ENCODE peak calls at places on chromosomes 5 and 9, in five cellular contexts. One of them, this sample, is unnamed.

GRCh38 chr5:81604193-81604592 is 146.7 kb downstream of the SSBP2 start:
- DNase-seq in GM12878: no peak
- DNase-seq in HepG2: no peak
- DNase-seq in K562: no peak
- DNase-seq in H1: no peak
- DNase-seq in this sample: no peak

GRCh38 chr5:71924980-71925379 is 182.3 kb upstream of the MAP1B start:
- DNase-seq in GM12878: no peak
- DNase-seq in HepG2: no peak
- DNase-seq in K562: no peak
- DNase-seq in H1: no peak
- DNase-seq in this sample: no peak

GRCh38 chr5:122882836-122883235 is 37.4 kb downstream of the SNX24 start:
- DNase-seq in GM12878: no peak
- DNase-seq in HepG2: no peak
- DNase-seq in K562: no peak
- DNase-seq in H1: no peak
- DNase-seq in this sample: no peak

GRCh38 chr5:114296191-114296590 is 65.7 kb upstream of the KCNN2 start:
- DNase-seq in GM12878: no peak
- DNase-seq in HepG2: no peak
- DNase-seq in K562: no peak
- DNase-seq in H1: no peak
- DNase-seq in this sample: no peak

GRCh38 chr9:15400281-15400941 is 22.3 kb upstream of the SNAPC3 start:
- DNase-seq in GM12878: no peak
- DNase-seq in HepG2: no peak
- DNase-seq in K562: no peak
- DNase-seq in H1: no peak
- DNase-seq in this sample: no peak

GRCh38 chr5:131068893-131069643 is 96.0 kb downstream of the HINT1 start:
- DNase-seq in GM12878: peak; percentile 39
- DNase-seq in HepG2: no peak
- DNase-seq in K562: no peak
- DNase-seq in H1: no peak
- DNase-seq in this sample: no peak

GRCh38 chr5:174371600-174372094 is 326.1 kb downstream of the NSG2 start:
- DNase-seq in GM12878: no peak
- DNase-seq in HepG2: no peak
- DNase-seq in K562: no peak
- DNase-seq in H1: no peak
- DNase-seq in this sample: no peak

GRCh38 chr9:136059851-136060670 is 35.0 kb downstream of the NACC2 start:
- DNase-seq in GM12878: no peak
- DNase-seq in HepG2: no peak
- DNase-seq in K562: no peak
- DNase-seq in H1: no peak
- DNase-seq in this sample: peak; percentile 11

GRCh38 chr9:135925496-135926133 is 18.3 kb upstream of the CAMSAP1 start:
- DNase-seq in GM12878: no peak
- DNase-seq in HepG2: no peak
- DNase-seq in K562: no peak
- DNase-seq in H1: no peak
- DNase-seq in this sample: no peak

GRCh38 chr9:126550891-126551351 is 62.8 kb upstream of the LMX1B start:
- DNase-seq in GM12878: no peak
- DNase-seq in HepG2: no peak
- DNase-seq in K562: no peak
- DNase-seq in H1: no peak
- DNase-seq in this sample: no peak

GRCh38 chr9:89562186-89562814 is 42.5 kb upstream of the GADD45G start:
- DNase-seq in GM12878: no peak
- DNase-seq in HepG2: no peak
- DNase-seq in K562: no peak
- DNase-seq in H1: no peak
- DNase-seq in this sample: no peak

GRCh38 chr5:169991115-169991514 is 10.8 kb upstream of the INSYN2B start:
- DNase-seq in GM12878: no peak
- DNase-seq in HepG2: no peak
- DNase-seq in K562: no peak
- DNase-seq in H1: no peak
- DNase-seq in this sample: no peak

GRCh38 chr5:10827571-10827970 is 66.5 kb upstream of the DAP start:
- DNase-seq in GM12878: no peak
- DNase-seq in HepG2: no peak
- DNase-seq in K562: no peak
- DNase-seq in H1: no peak
- DNase-seq in this sample: no peak

GRCh38 chr5:51651889-51652288 is 268.6 kb downstream of the ISL1 start:
- DNase-seq in GM12878: no peak
- DNase-seq in HepG2: no peak
- DNase-seq in K562: no peak
- DNase-seq in H1: no peak
- DNase-seq in this sample: no peak

GRCh38 chr5:116032094-116032517 is at the start of gene ARL14EPL:
- DNase-seq in GM12878: no peak
- DNase-seq in HepG2: peak; percentile 47
- DNase-seq in K562: peak; percentile 42
- DNase-seq in H1: peak; percentile 15
- DNase-seq in this sample: peak; percentile 17

GRCh38 chr5:178182158-178182876 is 4.9 kb downstream of the GMCL2 start:
- DNase-seq in GM12878: no peak
- DNase-seq in HepG2: no peak
- DNase-seq in K562: peak; percentile 64
- DNase-seq in H1: no peak
- DNase-seq in this sample: no peak

GRCh38 chr5:35135239-35135700 is 87.5 kb upstream of the AGXT2 start:
- DNase-seq in GM12878: no peak
- DNase-seq in HepG2: peak; percentile 41
- DNase-seq in K562: no peak
- DNase-seq in H1: no peak
- DNase-seq in this sample: no peak

GRCh38 chr5:59698774-59699173 is 194.8 kb downstream of the PDE4D start:
- DNase-seq in GM12878: no peak
- DNase-seq in HepG2: no peak
- DNase-seq in K562: no peak
- DNase-seq in H1: no peak
- DNase-seq in this sample: no peak

GRCh38 chr9:115923410-115923809 is 230.2 kb upstream of the PAPPA start:
- DNase-seq in GM12878: no peak
- DNase-seq in HepG2: no peak
- DNase-seq in K562: no peak
- DNase-seq in H1: no peak
- DNase-seq in this sample: no peak

GRCh38 chr5:127097288-127097687 is 24.0 kb upstream of the C5orf63 start:
- DNase-seq in GM12878: no peak
- DNase-seq in HepG2: peak; percentile 86
- DNase-seq in K562: no peak
- DNase-seq in H1: no peak
- DNase-seq in this sample: no peak

GRCh38 chr9:96621619-96622018 is 2.0 kb upstream of the CDC14B start:
- DNase-seq in GM12878: no peak
- DNase-seq in HepG2: peak; percentile 36
- DNase-seq in K562: peak; percentile 22
- DNase-seq in H1: no peak
- DNase-seq in this sample: no peak

GRCh38 chr5:39696672-39697398 is 272.1 kb upstream of the DAB2 start:
- DNase-seq in GM12878: no peak
- DNase-seq in HepG2: no peak
- DNase-seq in K562: no peak
- DNase-seq in H1: no peak
- DNase-seq in this sample: no peak

GRCh38 chr5:102855684-102856373 is 100.7 kb downstream of the PAM start:
- DNase-seq in GM12878: no peak
- DNase-seq in HepG2: no peak
- DNase-seq in K562: no peak
- DNase-seq in H1: no peak
- DNase-seq in this sample: no peak

GRCh38 chr5:163506726-163507125 is 1.3 kb downstream of the MAT2B start:
- DNase-seq in GM12878: no peak
- DNase-seq in HepG2: no peak
- DNase-seq in K562: no peak
- DNase-seq in H1: no peak
- DNase-seq in this sample: no peak

GRCh38 chr9:105311317-105311716 is 66.9 kb downstream of the SLC44A1 start:
- DNase-seq in GM12878: no peak
- DNase-seq in HepG2: no peak
- DNase-seq in K562: no peak
- DNase-seq in H1: no peak
- DNase-seq in this sample: no peak

GRCh38 chr9:105316703-105317102 is 72.3 kb downstream of the SLC44A1 start:
- DNase-seq in GM12878: no peak
- DNase-seq in HepG2: no peak
- DNase-seq in K562: no peak
- DNase-seq in H1: no peak
- DNase-seq in this sample: no peak

GRCh38 chr9:105309531-105309931 is 65.1 kb downstream of the SLC44A1 start:
- DNase-seq in GM12878: no peak
- DNase-seq in HepG2: no peak
- DNase-seq in K562: no peak
- DNase-seq in H1: no peak
- DNase-seq in this sample: no peak

GRCh38 chr9:105308448-105309412 is 64.3 kb downstream of the SLC44A1 start:
- DNase-seq in GM12878: no peak
- DNase-seq in HepG2: no peak
- DNase-seq in K562: no peak
- DNase-seq in H1: no peak
- DNase-seq in this sample: no peak

DNA sequence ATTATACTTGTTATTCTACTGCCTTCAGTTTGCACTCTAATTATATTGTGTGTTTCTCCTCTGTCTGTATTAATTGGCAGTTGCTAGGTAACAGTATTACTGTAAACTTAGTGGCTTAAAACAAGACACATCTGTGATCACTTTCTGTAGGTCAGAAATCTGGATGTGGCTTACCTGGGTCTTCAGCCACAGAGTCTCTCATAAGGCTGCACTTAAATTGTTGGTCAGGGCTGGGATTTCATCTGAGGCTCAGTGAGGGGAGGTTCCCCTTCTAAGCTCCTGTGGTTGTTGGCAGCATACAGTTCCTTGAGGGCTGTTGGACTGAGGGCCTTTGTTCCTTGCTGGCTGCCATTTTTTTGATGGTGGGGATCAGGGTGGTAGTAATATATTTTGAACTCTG is 68.8 kb downstream of the SLC44A1 start:
- DNase-seq in GM12878: no peak
- DNase-seq in HepG2: no peak
- DNase-seq in K562: no peak
- DNase-seq in H1: no peak
- DNase-seq in this sample: no peak
- TF ChIP-seq ATF2 in GM12878: no peak
- TF ChIP-seq ATF2 in HepG2: no peak
- TF ChIP-seq ATF2 in K562: no peak
- TF ChIP-seq ATF2 in H1: no peak
- TF ChIP-seq ATF2 in this sample: no peak

GRCh38 chr5:137254695-137255094 is 244.4 kb downstream of the SPOCK1 start:
- DNase-seq in GM12878: no peak
- DNase-seq in HepG2: no peak
- DNase-seq in K562: no peak
- DNase-seq in H1: no peak
- DNase-seq in this sample: no peak

GRCh38 chr5:137252513-137252912 is 246.6 kb downstream of the SPOCK1 start:
- DNase-seq in GM12878: no peak
- DNase-seq in HepG2: no peak
- DNase-seq in K562: no peak
- DNase-seq in H1: no peak
- DNase-seq in this sample: no peak

GRCh38 chr5:137250421-137250820 is 248.7 kb downstream of the SPOCK1 start:
- DNase-seq in GM12878: no peak
- DNase-seq in HepG2: no peak
- DNase-seq in K562: no peak
- DNase-seq in H1: no peak
- DNase-seq in this sample: no peak

GRCh38 chr5:137248476-137248970 is 250.6 kb downstream of the SPOCK1 start:
- DNase-seq in GM12878: peak; percentile 7
- DNase-seq in HepG2: no peak
- DNase-seq in K562: no peak
- DNase-seq in H1: no peak
- DNase-seq in this sample: no peak

GRCh38 chr5:137254153-137254552 is 245.0 kb downstream of the SPOCK1 start:
- DNase-seq in GM12878: no peak
- DNase-seq in HepG2: no peak
- DNase-seq in K562: no peak
- DNase-seq in H1: no peak
- DNase-seq in this sample: no peak
- TF ChIP-seq ATF2 in GM12878: no peak
- TF ChIP-seq ATF2 in HepG2: no peak
- TF ChIP-seq ATF2 in K562: no peak
- TF ChIP-seq ATF2 in H1: no peak
- TF ChIP-seq ATF2 in this sample: no peak

GRCh38 chr5:125835293-125836172 is 587.7 kb upstream of the GRAMD2B start:
- DNase-seq in GM12878: no peak
- DNase-seq in HepG2: peak; percentile 1
- DNase-seq in K562: no peak
- DNase-seq in H1: peak; percentile 47
- DNase-seq in this sample: peak; percentile 62
- TF ChIP-seq ATF2 in GM12878: no peak
- TF ChIP-seq ATF2 in HepG2: no peak
- TF ChIP-seq ATF2 in K562: no peak
- TF ChIP-seq ATF2 in H1: no peak
- TF ChIP-seq ATF2 in this sample: no peak

GRCh38 chr5:159031513-159031912 is 68.2 kb downstream of the EBF1 start:
- DNase-seq in GM12878: no peak
- DNase-seq in HepG2: no peak
- DNase-seq in K562: no peak
- DNase-seq in H1: no peak
- DNase-seq in this sample: no peak

GRCh38 chr5:159034083-159034824 is 65.5 kb downstream of the EBF1 start:
- DNase-seq in GM12878: no peak
- DNase-seq in HepG2: no peak
- DNase-seq in K562: no peak
- DNase-seq in H1: no peak
- DNase-seq in this sample: no peak

GRCh38 chr5:159032656-159033350 is 66.9 kb downstream of the EBF1 start:
- DNase-seq in GM12878: no peak
- DNase-seq in HepG2: no peak
- DNase-seq in K562: no peak
- DNase-seq in H1: no peak
- DNase-seq in this sample: no peak

GRCh38 chr5:159031915-159032314 is 67.8 kb downstream of the EBF1 start:
- DNase-seq in GM12878: no peak
- DNase-seq in HepG2: no peak
- DNase-seq in K562: no peak
- DNase-seq in H1: no peak
- DNase-seq in this sample: no peak

DNA sequence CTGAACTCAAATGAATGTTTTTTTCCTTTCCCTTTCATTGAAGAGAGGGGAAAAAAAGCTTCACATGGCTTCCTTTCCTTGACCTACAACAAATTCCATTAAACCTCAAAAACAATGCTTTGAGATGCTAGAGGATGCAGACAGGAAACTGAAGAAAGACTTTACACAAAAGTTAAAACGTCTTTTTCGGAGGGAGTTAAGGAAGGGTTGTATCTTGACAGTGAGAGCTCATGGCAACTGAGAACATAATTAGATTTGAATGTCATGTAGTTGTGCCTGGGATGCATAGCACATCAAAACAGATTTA is 66.4 kb downstream of the EBF1 start:
- DNase-seq in GM12878: no peak
- DNase-seq in HepG2: no peak
- DNase-seq in K562: no peak
- DNase-seq in H1: no peak
- DNase-seq in this sample: no peak
- TF ChIP-seq ATF2 in GM12878: no peak
- TF ChIP-seq ATF2 in HepG2: no peak
- TF ChIP-seq ATF2 in K562: no peak
- TF ChIP-seq ATF2 in H1: no peak
- TF ChIP-seq ATF2 in this sample: no peak

GRCh38 chr5:172288465-172288864 is 4.9 kb upstream of the UBTD2 start:
- DNase-seq in GM12878: no peak
- DNase-seq in HepG2: no peak
- DNase-seq in K562: no peak
- DNase-seq in H1: no peak
- DNase-seq in this sample: no peak
- TF ChIP-seq ATF2 in GM12878: no peak
- TF ChIP-seq ATF2 in HepG2: no peak
- TF ChIP-seq ATF2 in K562: no peak
- TF ChIP-seq ATF2 in H1: no peak
- TF ChIP-seq ATF2 in this sample: no peak